ENCODE peak calls at places on chromosomes 13 and 19, in nine cellular contexts. U is left ventricle myocardium inferior, W is GM13976, S is HEK293T, C is breast epithelium, V is cardiac fibroblast, Z is lower lobe of right lung, J is GM20000, G is amniotic epithelial cell. M is an unnamed sample.

GRCh38 chr13:89239361-89240127 is 1568.4 kb downstream of the SLITRK5 start:
- DNase-seq in U (no peak), W (no peak), S (no peak), C (no peak), V (no peak), Z (no peak), J (no peak), G (peak), M (no peak)

GRCh38 chr13:47433461-47434005 is 536.7 kb upstream of the HTR2A start:
- DNase-seq in U (no peak), W (no peak), S (no peak), C (no peak), V (peak), Z (no peak), J (no peak), G (no peak), M (peak)

GRCh38 chr19:13366529-13367143 is 139.6 kb downstream of the CACNA1A start:
- DNase-seq in U (no peak), W (peak), S (peak), C (no peak), V (peak), Z (no peak), J (no peak), G (peak), M (no peak)

GRCh38 chr13:94556646-94557045 is 39.3 kb downstream of the TGDS start:
- DNase-seq in U (no peak), W (no peak), S (no peak), C (no peak), V (no peak), Z (no peak), J (no peak), G (peak), M (peak)

GRCh38 chr13:63044617-63045016 is 1629.0 kb upstream of the PCDH20 start:
- DNase-seq in U (no peak), W (no peak), S (no peak), C (no peak), V (no peak), Z (no peak), J (no peak), G (no peak), M (no peak)

GRCh38 chr13:72253754-72254153 is 386.8 kb upstream of the DACH1 start:
- DNase-seq in U (no peak), W (no peak), S (no peak), C (no peak), V (no peak), Z (no peak), J (no peak), G (no peak), M (no peak)

GRCh38 chr13:76892488-76892887 is 6.3 kb upstream of the KCTD12 start:
- DNase-seq in U (no peak), W (no peak), S (no peak), C (no peak), V (no peak), Z (no peak), J (no peak), G (no peak), M (no peak)

GRCh38 chr19:18428837-18429674 is 8.9 kb downstream of the ISYNA1 start:
- DNase-seq in U (peak), W (peak), S (peak), C (no peak), V (peak), Z (peak), J (peak), G (peak), M (peak)

GRCh38 chr19:13554506-13555235 is 48.4 kb upstream of the CACNA1A start:
- DNase-seq in U (no peak), W (no peak), S (no peak), C (no peak), V (no peak), Z (no peak), J (no peak), G (no peak), M (no peak)

GRCh38 chr19:658916-659839 is 3.8 kb downstream of the RNF126 start:
- DNase-seq in U (peak), W (no peak), S (no peak), C (peak), V (peak), Z (no peak), J (no peak), G (no peak), M (no peak)

GRCh38 chr19:13001502-13002388 is 6.5 kb downstream of the NFIX start:
- DNase-seq in U (peak), W (no peak), S (no peak), C (peak), V (no peak), Z (no peak), J (no peak), G (no peak), M (no peak)

GRCh38 chr19:1884719-1885334 is 469 bp downstream of the ABHD17A start:
- DNase-seq in U (no peak), W (no peak), S (no peak), C (no peak), V (no peak), Z (no peak), J (no peak), G (no peak), M (peak)

GRCh38 chr19:39524495-39524894 is 8.2 kb downstream of the EID2B start:
- DNase-seq in U (no peak), W (no peak), S (no peak), C (no peak), V (no peak), Z (no peak), J (no peak), G (no peak), M (no peak)

GRCh38 chr13:37657134-37657533 is 58.6 kb upstream of the POSTN start:
- DNase-seq in U (no peak), W (no peak), S (no peak), C (no peak), V (peak), Z (no peak), J (no peak), G (no peak), M (peak)

GRCh38 chr13:72970956-72971355 is 87.8 kb upstream of the KLF5 start:
- DNase-seq in U (no peak), W (no peak), S (no peak), C (no peak), V (peak), Z (no peak), J (no peak), G (peak), M (no peak)

GRCh38 chr19:49580264-49581006 is at the start of gene NOSIP:
- DNase-seq in U (peak), W (peak), S (peak), C (peak), V (peak), Z (peak), J (peak), G (peak), M (peak)

GRCh38 chr19:56083668-56084067 is 37.4 kb downstream of the ZNF787 start:
- DNase-seq in U (no peak), W (no peak), S (no peak), C (no peak), V (no peak), Z (no peak), J (no peak), G (no peak), M (no peak)

GRCh38 chr13:37074703-37075102 is 15.2 kb upstream of the SUPT20H start:
- DNase-seq in U (no peak), W (no peak), S (no peak), C (no peak), V (peak), Z (no peak), J (no peak), G (peak), M (peak)

GRCh38 chr13:46668302-46668720 is 115.3 kb downstream of the LRCH1 start:
- DNase-seq in U (peak), W (no peak), S (no peak), C (no peak), V (peak), Z (no peak), J (no peak), G (peak), M (peak)

GRCh38 chr13:34201050-34201913 is 383.3 kb downstream of the RFC3 start:
- DNase-seq in U (no peak), W (no peak), S (no peak), C (no peak), V (peak), Z (no peak), J (no peak), G (peak), M (no peak)

GRCh38 chr19:40921005-40921897 is 39.2 kb upstream of the CYP2A7 start:
- DNase-seq in U (no peak), W (no peak), S (peak), C (peak), V (no peak), Z (peak), J (no peak), G (peak), M (peak)

GRCh38 chr13:43071824-43072223 is 48.4 kb downstream of the DNAJC15 start:
- DNase-seq in U (no peak), W (no peak), S (no peak), C (no peak), V (no peak), Z (no peak), J (no peak), G (no peak), M (no peak)